ENCODE peak calls at places on chromosomes 7 and 10, in nine cellular contexts. K, J, D, G, C, R, S, Q and F are unnamed samples. For H3K9me3, the result is how much of the 10 kb centered on the place peaks cover.

GRCh38 chr10:11005626-11006427 is 11.8 kb upstream of the CELF2 start:
- DNase-seq in K (no peak), J (no peak), D (no peak), G (no peak), C (no peak), R (no peak), S (no peak), Q (no peak), F (no peak)

GRCh38 chr7:105940111-105940510 is 23.0 kb upstream of the CDHR3 start:
- DNase-seq in K (no peak), J (no peak), D (no peak), G (no peak), C (no peak), R (peak), S (no peak), Q (no peak), F (no peak)

GRCh38 chr10:71531485-71532446 is 135.0 kb downstream of the CDH23 start:
- DNase-seq in K (no peak), J (peak), D (no peak), G (no peak), C (no peak), R (no peak), S (no peak), Q (no peak), F (no peak)

GRCh38 chr10:44697096-44697495 is 214.0 kb upstream of the TMEM72 start:
- DNase-seq in K (no peak), J (no peak), D (no peak), G (no peak), C (no peak), R (no peak), S (no peak), Q (no peak), F (no peak)

GRCh38 chr7:19701471-19701870 is 7.4 kb downstream of the POLR1F start:
- DNase-seq in K (no peak), J (no peak), D (no peak), G (no peak), C (no peak), R (no peak), S (no peak), Q (no peak), F (no peak)

GRCh38 chr10:59870152-59870551 is 36.2 kb downstream of the CCDC6 start:
- DNase-seq in K (no peak), J (no peak), D (no peak), G (no peak), C (no peak), R (no peak), S (no peak), Q (no peak), F (no peak)

GRCh38 chr10:5945203-5945534 is 32.2 kb downstream of the IL15RA start:
- DNase-seq in K (no peak), J (no peak), D (peak), G (peak), C (no peak), R (no peak), S (no peak), Q (no peak), F (no peak)

GRCh38 chr7:141203177-141203576 is 129.3 kb downstream of the TMEM178B start:
- DNase-seq in K (no peak), J (no peak), D (no peak), G (no peak), C (no peak), R (no peak), S (no peak), Q (no peak), F (no peak)

GRCh38 chr10:100053686-100054460 is 27.8 kb downstream of the CPN1 start:
- DNase-seq in K (no peak), J (no peak), D (no peak), G (no peak), C (no peak), R (no peak), S (no peak), Q (no peak), F (no peak)

GRCh38 chr10:43852141-43852540 is 203.5 kb upstream of the ZNF32 start:
- DNase-seq in K (no peak), J (no peak), D (no peak), G (no peak), C (no peak), R (no peak), S (no peak), Q (no peak), F (no peak)

GRCh38 chr7:43470110-43470509 is 112.8 kb upstream of the STK17A start:
- DNase-seq in K (no peak), J (no peak), D (no peak), G (no peak), C (no peak), R (no peak), S (no peak), Q (peak), F (no peak)

GRCh38 chr7:24968165-24968564 is 11.8 kb downstream of the OSBPL3 start:
- DNase-seq in K (no peak), J (no peak), D (peak), G (no peak), C (no peak), R (no peak), S (no peak), Q (no peak), F (no peak)

GRCh38 chr7:70334883-70335282 is 736.6 kb downstream of the AUTS2 start:
- DNase-seq in K (no peak), J (no peak), D (no peak), G (no peak), C (no peak), R (no peak), S (no peak), Q (no peak), F (no peak)

GRCh38 chr7:100169147-100169850 is 882 bp upstream of the GAL3ST4 start:
- DNase-seq in K (no peak), J (no peak), D (peak), G (no peak), C (no peak), R (no peak), S (no peak), Q (no peak), F (no peak)

GRCh38 chr10:62250594-62251198 is 17.9 kb downstream of the RTKN2 start:
- DNase-seq in K (peak), J (no peak), D (no peak), G (no peak), C (no peak), R (peak), S (no peak), Q (no peak), F (no peak)

GRCh38 chr10:122492955-122493597 is 31.7 kb downstream of the HTRA1 start:
- DNase-seq in K (no peak), J (no peak), D (no peak), G (peak), C (no peak), R (no peak), S (no peak), Q (peak), F (no peak)

GRCh38 chr7:152145853-152146466 is 120.5 kb downstream of the GALNT11 start:
- DNase-seq in K (peak), J (peak), D (no peak), G (no peak), C (peak), R (peak), S (no peak), Q (peak), F (no peak)

GRCh38 chr10:44864637-44865288 is 46.4 kb upstream of the TMEM72 start:
- DNase-seq in K (peak), J (peak), D (peak), G (peak), C (peak), R (peak), S (peak), Q (peak), F (peak)

GRCh38 chr10:71756441-71757191 is 16.7 kb downstream of the VSIR start:
- DNase-seq in K (no peak), J (no peak), D (no peak), G (no peak), C (no peak), R (no peak), S (no peak), Q (no peak), F (no peak)

DNA sequence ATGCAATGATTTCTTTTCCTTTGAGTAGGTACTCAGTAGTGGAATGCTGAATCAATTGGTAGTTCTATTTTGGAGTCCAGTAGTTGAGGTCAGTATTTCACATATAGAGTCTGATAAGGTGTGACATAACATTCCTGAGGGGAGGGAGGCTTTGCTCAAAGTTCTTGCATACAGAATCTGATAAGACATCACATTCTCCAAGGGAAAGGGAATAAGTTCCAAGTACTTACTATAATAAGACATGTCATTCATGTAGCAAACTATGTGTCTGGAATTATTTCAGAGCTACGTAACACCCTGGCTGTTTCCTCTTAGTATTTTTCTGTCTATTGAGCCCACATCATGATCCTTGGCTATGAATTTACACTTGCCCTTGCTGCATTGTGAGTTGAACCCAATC is 74.3 kb upstream of the POM121L12 start:
- DNase-seq in K (no peak), J (no peak), D (no peak), G (no peak), C (no peak), R (no peak), S (no peak), Q (no peak), F (no peak)
- H3K9me3 ChIP-seq in K (under half), J (under half), D (under half), G (under half), C (under half), R (under half), S (under half), Q (under half), F (under half)

GRCh38 chr10:89224697-89225443 is 17.8 kb upstream of the CH25H start:
- DNase-seq in K (no peak), J (peak), D (no peak), G (peak), C (no peak), R (no peak), S (no peak), Q (peak), F (no peak)
- TF ChIP-seq CTCF in K (no peak), J (peak), D (no peak), G (peak), C (no peak), R (no peak), S (no peak), Q (peak), F (peak)

DNA sequence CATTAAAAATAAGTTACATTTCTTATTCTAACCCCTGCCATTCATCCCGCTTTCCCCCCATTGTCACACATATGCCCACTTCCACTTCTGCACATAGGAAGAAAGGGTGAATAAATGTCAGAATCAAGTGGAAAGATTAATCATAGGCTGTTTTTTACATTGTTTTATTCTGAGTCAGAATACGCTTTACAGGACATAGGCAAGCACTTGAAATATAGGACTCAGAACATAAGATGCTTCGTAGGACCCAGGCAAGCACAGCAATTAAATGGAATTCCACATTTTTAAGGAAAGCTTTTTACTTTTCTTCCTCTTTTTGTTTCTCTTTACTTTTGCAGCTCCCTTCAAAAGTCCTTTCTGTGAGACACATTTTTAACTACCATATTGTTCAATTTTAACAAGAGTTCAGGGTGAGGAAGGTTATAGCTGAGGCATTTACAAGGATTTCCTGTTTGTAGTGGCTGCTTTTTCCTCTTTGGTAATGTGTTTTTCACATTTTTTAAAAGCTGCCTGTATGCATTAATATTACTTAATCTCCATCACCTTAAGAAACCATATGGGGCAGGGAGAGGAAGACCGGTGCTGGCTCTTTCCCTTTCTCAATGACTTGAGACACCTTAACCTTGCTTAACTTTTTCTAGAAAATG is 130.0 kb downstream of the TES start:
- DNase-seq in K (no peak), J (no peak), D (no peak), G (no peak), C (no peak), R (peak), S (no peak), Q (peak), F (no peak)
- H3K27ac ChIP-seq in K (no peak), J (no peak), D (no peak), G (peak), C (no peak), R (peak), S (no peak), Q (no peak), F (no peak)

GRCh38 chr7:157590526-157590925 is 253.7 kb downstream of the DNAJB6 start:
- DNase-seq in K (no peak), J (no peak), D (peak), G (no peak), C (no peak), R (no peak), S (no peak), Q (no peak), F (no peak)
- H3K9me3 ChIP-seq in K (under half), J (under half), D (under half), G (under half), C (half or more), R (under half), S (under half), Q (under half), F (under half)